ENCODE peak calls at places on chromosomes 6 and 20, in four cellular contexts. Z, K, X and P are unnamed samples.

GRCh38 chr6:33277663-33278391 is 904 bp downstream of the B3GALT4 start:
- DNase-seq in K (peak; percentile 68), X (no peak), Z (peak; percentile 12), P (no peak)

GRCh38 chr6:138430361-138431145 is 26.5 kb downstream of the HEBP2 start:
- DNase-seq in X (no peak), K (no peak), Z (no peak), P (no peak)

GRCh38 chr20:21511850-21512633 is 1.8 kb downstream of the NKX2-2 start:
- DNase-seq in K (no peak), X (no peak), Z (no peak), P (no peak)

GRCh38 chr6:1596088-1596852 is 13.4 kb upstream of the FOXC1 start:
- DNase-seq in Z (peak; percentile 29), X (no peak), K (peak; percentile 60), P (no peak)

GRCh38 chr20:10728873-10729670 is 55.3 kb upstream of the JAG1 start:
- DNase-seq in Z (no peak), X (no peak), K (no peak), P (no peak)

GRCh38 chr6:13157293-13157692 is 171.0 kb downstream of the TBC1D7 start:
- DNase-seq in Z (no peak), K (no peak), X (no peak), P (no peak)

GRCh38 chr20:51085761-51086160 is 62.9 kb upstream of the KCNG1 start:
- DNase-seq in K (no peak), X (no peak), Z (no peak), P (no peak)

GRCh38 chr6:85537055-85537494 is 56.6 kb downstream of the SNX14 start:
- DNase-seq in Z (no peak), X (no peak), K (no peak), P (no peak)

GRCh38 chr6:72740135-72740534 is 118.3 kb downstream of the KCNQ5 start:
- DNase-seq in K (no peak), Z (no peak), X (no peak), P (no peak)

GRCh38 chr6:138287144-138287955 is 69.1 kb upstream of the PBOV1 start:
- DNase-seq in X (peak; percentile 26), Z (peak; percentile 3), K (peak; percentile 69), P (no peak)

GRCh38 chr6:42787018-42787611 is 5.3 kb downstream of the BICRAL start:
- DNase-seq in K (no peak), Z (no peak), X (no peak), P (no peak)